ENCODE peak calls at places on chromosome 1, in eight cellular contexts. B, Q, A, F, L, M, I and H are unnamed samples. For H3K4me1, the result is how much of the 10 kb centered on the place peaks cover.

GRCh38 chr1:211333906-211334305 is 7.3 kb downstream of the TRAF5 start:
- DNase-seq in B (no peak), Q (no peak), A (no peak), F (no peak), L (no peak), M (no peak), I (no peak), H (no peak)

GRCh38 chr1:82225407-82226197 is 424.9 kb downstream of the ADGRL2 start:
- DNase-seq in B (no peak), Q (no peak), A (no peak), F (no peak), L (no peak), M (no peak), I (no peak), H (no peak)

GRCh38 chr1:223401873-223402789 is 8.9 kb downstream of the CCDC185 start:
- DNase-seq in B (no peak), Q (no peak), A (no peak), F (no peak), L (no peak), M (no peak), I (peak), H (no peak)

GRCh38 chr1:8284167-8284566 is 33.7 kb upstream of the SLC45A1 start:
- DNase-seq in B (no peak), Q (no peak), A (no peak), F (no peak), L (no peak), M (no peak), I (no peak), H (no peak)

GRCh38 chr1:115130786-115131185 is 41.5 kb upstream of the TSPAN2 start:
- DNase-seq in B (no peak), Q (no peak), A (no peak), F (no peak), L (no peak), M (no peak), I (no peak), H (no peak)

GRCh38 chr1:17371896-17372295 is at the start of gene PADI6:
- DNase-seq in B (no peak), Q (no peak), A (no peak), F (no peak), L (no peak), M (no peak), I (no peak), H (no peak)

GRCh38 chr1:6100801-6101783 is 55.4 kb downstream of the KCNAB2 start:
- DNase-seq in B (no peak), Q (no peak), A (no peak), F (peak), L (no peak), M (no peak), I (no peak), H (no peak)

GRCh38 chr1:191671236-191671635 is 487.0 kb upstream of the RGS18 start:
- DNase-seq in B (no peak), Q (no peak), A (no peak), F (no peak), L (no peak), M (no peak), I (no peak), H (no peak)

GRCh38 chr1:227728892-227729143 is 6.3 kb downstream of the JMJD4 start:
- DNase-seq in B (no peak), Q (no peak), A (no peak), F (no peak), L (no peak), M (no peak), I (peak), H (no peak)

GRCh38 chr1:114248162-114248561 is 94.5 kb upstream of the SYT6 start:
- DNase-seq in B (no peak), Q (no peak), A (no peak), F (no peak), L (no peak), M (no peak), I (no peak), H (no peak)

GRCh38 chr1:101905298-101905794 is 91.4 kb downstream of the OLFM3 start:
- DNase-seq in B (no peak), Q (no peak), A (no peak), F (no peak), L (no peak), M (no peak), I (no peak), H (no peak)

GRCh38 chr1:27049127-27049526 is 36.5 kb upstream of the TENT5B start:
- DNase-seq in B (no peak), Q (no peak), A (no peak), F (no peak), L (no peak), M (no peak), I (no peak), H (no peak)
- H3K27ac ChIP-seq in B (no peak), Q (no peak), A (no peak), F (no peak), L (no peak), M (no peak), I (no peak), H (no peak)

GRCh38 chr1:36304970-36305914 is 926 bp upstream of the SH3D21 start:
- DNase-seq in B (no peak), Q (peak), A (peak), F (no peak), L (no peak), M (peak), I (no peak), H (no peak)

GRCh38 chr1:36306210-36306901 is at the start of gene SH3D21:
- DNase-seq in B (peak), Q (peak), A (peak), F (peak), L (peak), M (peak), I (peak), H (peak)

GRCh38 chr1:36305915-36306209 is 306 bp upstream of the SH3D21 start:
- DNase-seq in B (no peak), Q (no peak), A (peak), F (no peak), L (no peak), M (peak), I (no peak), H (no peak)

GRCh38 chr1:36307601-36308330 is 1.6 kb downstream of the SH3D21 start:
- DNase-seq in B (no peak), Q (peak), A (no peak), F (no peak), L (no peak), M (peak), I (no peak), H (no peak)

DNA sequence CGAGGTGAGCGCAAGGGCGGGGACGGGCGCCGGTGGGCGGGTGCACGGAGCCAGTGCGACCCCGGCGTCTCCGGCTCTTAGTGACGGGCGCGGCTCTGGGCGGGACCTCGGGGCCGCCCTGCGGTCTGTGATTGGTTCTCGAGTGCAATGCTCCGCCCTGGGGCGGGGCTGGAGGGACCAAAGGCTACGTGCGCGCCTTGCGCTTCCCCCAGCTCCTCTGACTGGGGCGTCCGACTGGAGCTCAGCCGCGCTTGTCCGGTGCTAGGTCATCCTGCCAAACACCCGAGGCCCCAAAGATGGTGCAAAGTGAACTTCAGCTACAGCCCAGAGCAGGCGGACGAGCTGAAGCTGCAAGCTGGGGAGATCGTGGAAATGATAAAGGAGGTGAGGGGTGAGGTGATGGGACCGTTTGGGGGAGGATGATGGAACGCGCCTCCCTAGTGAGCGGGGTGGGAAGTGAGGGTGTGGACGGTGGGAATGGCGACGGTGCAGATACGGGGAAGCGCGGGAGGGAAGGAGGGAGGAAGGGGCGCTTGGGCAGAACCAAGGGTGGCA is 811 bp downstream of the SH3D21 start:
- DNase-seq in B (peak), Q (peak), A (peak), F (peak), L (peak), M (peak), I (peak), H (peak)
- TF ChIP-seq POLR2A in B (peak), Q (peak), A (peak), F (peak), L (no peak), M (no peak), I (peak), H (peak)

DNA sequence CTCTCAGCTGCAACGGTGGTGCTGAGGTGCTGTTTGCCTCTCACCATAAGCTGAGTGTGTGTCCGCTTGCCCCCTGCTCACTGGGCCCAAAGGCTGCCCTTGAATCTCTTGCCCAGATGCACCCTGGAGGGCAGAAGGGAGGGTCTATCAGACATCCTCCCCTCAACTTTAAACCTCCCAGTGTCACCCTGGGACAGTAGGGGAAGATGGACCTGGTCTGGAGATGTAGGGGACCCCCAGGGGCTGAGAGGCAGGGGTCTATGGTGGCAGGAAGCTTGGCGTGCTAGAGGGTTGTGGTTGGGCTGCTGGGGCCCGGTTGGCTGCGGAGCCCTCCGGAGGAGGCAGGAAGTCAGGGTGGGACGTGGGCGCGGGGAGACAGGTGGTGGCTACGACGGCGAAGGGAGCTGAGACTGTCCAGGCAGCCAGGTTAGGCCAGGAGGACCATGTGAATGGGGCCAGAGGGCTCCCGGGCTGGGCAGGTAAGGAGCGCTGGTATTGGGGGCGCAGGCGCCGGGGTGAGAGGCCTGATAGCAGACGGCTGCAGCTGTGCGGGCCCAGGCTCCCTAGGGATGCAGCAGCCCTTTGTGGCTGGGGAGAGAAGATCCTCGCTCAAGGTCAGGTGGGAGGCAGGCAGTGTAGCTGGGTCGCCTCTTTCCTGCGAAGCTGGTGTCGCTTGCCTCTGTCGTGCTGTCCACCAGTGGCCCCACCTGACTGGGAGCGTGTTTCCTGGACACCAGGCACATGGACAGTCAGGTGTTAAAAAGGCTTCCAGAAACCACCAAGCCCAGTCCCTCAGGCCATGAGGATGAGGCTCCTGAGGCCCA is at the start of gene LCK:
- DNase-seq in B (no peak), Q (no peak), A (peak), F (peak), L (no peak), M (no peak), I (no peak), H (no peak)
- H3K4me1 ChIP-seq in B (under half), Q (under half), A (under half), F (half or more), L (under half), M (under half), I (under half), H (under half)

DNA sequence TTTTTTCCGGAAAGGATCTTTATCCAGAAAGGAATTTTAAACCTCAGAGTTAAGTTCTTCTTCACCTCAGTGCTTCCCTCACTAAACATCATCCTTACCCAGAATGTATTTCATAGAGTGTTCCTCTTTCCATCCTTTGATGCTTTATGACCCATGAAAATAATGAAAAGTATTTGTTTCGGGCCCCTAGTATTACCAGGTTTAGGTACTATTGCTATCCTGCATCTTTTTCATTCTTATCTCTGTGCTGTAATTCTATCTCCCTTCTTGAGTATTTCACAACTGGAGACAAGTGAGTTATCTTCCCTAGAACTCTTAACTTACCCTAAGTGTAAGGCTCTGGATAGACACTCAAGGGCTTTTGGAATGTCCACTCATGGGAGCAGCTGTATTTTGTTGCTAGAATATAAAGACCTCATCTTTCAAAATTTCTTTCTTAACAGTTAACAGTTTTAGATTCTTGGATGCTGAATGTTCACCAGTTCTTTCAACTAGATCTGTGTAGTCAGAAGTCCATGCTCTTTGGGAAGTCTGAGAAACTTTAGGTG is 26.2 kb downstream of the UCK2 start:
- DNase-seq in B (no peak), Q (no peak), A (no peak), F (no peak), L (no peak), M (no peak), I (no peak), H (no peak)
- H3K27ac ChIP-seq in B (no peak), Q (no peak), A (no peak), F (peak), L (no peak), M (no peak), I (peak), H (peak)